ENCODE peak calls at places on chromosomes 7 and 10, in four cellular contexts. One of them, this sample, is unnamed.

GRCh38 chr10:69641261-69641980 is 11.4 kb downstream of the FAM241B start:
- DNase-seq in IMR-90: no peak
- DNase-seq in HL-60: no peak
- DNase-seq in GM06990: no peak
- DNase-seq in this sample: no peak

GRCh38 chr7:36615877-36616276 is 108.4 kb downstream of the AOAH start:
- DNase-seq in IMR-90: no peak
- DNase-seq in HL-60: no peak
- DNase-seq in GM06990: no peak
- DNase-seq in this sample: no peak

GRCh38 chr7:68715907-68716306 is 882.4 kb upstream of the AUTS2 start:
- DNase-seq in IMR-90: no peak
- DNase-seq in HL-60: no peak
- DNase-seq in GM06990: no peak
- DNase-seq in this sample: no peak

GRCh38 chr10:102704915-102705314 is 9.3 kb downstream of the ARL3 start:
- DNase-seq in IMR-90: peak
- DNase-seq in HL-60: no peak
- DNase-seq in GM06990: no peak
- DNase-seq in this sample: peak

GRCh38 chr10:93199221-93199681 is 125.6 kb downstream of the CYP26A1 start:
- DNase-seq in IMR-90: peak
- DNase-seq in HL-60: no peak
- DNase-seq in GM06990: no peak
- DNase-seq in this sample: peak

GRCh38 chr10:16923309-16923708 is 106.1 kb upstream of the RSU1 start:
- DNase-seq in IMR-90: no peak
- DNase-seq in HL-60: no peak
- DNase-seq in GM06990: no peak
- DNase-seq in this sample: no peak

GRCh38 chr7:99095698-99096097 is 48.2 kb downstream of the SMURF1 start:
- DNase-seq in IMR-90: peak
- DNase-seq in HL-60: no peak
- DNase-seq in GM06990: no peak
- DNase-seq in this sample: no peak

GRCh38 chr10:11886851-11887250 is 63.7 kb downstream of the PROSER2 start:
- DNase-seq in IMR-90: no peak
- DNase-seq in HL-60: no peak
- DNase-seq in GM06990: peak
- DNase-seq in this sample: no peak

GRCh38 chr7:75944507-75944906 is 29.6 kb downstream of the POR start:
- DNase-seq in IMR-90: no peak
- DNase-seq in HL-60: no peak
- DNase-seq in GM06990: no peak
- DNase-seq in this sample: no peak

GRCh38 chr7:134619627-134620331 is 26.9 kb upstream of the BPGM start:
- DNase-seq in IMR-90: peak
- DNase-seq in HL-60: no peak
- DNase-seq in GM06990: no peak
- DNase-seq in this sample: peak

GRCh38 chr10:58892039-58892665 is 284.3 kb upstream of the PHYHIPL start:
- DNase-seq in IMR-90: no peak
- DNase-seq in HL-60: no peak
- DNase-seq in GM06990: no peak
- DNase-seq in this sample: peak

GRCh38 chr10:133287832-133288500 is 11.3 kb upstream of the ADAM8 start:
- DNase-seq in IMR-90: no peak
- DNase-seq in HL-60: no peak
- DNase-seq in GM06990: no peak
- DNase-seq in this sample: no peak

GRCh38 chr10:117168729-117169128 is 28.6 kb upstream of the KCNK18 start:
- DNase-seq in IMR-90: no peak
- DNase-seq in HL-60: no peak
- DNase-seq in GM06990: no peak
- DNase-seq in this sample: no peak

GRCh38 chr10:121800831-121801230 is 127.0 kb downstream of the ATE1 start:
- DNase-seq in IMR-90: no peak
- DNase-seq in HL-60: no peak
- DNase-seq in GM06990: no peak
- DNase-seq in this sample: no peak

GRCh38 chr7:901041-901387 is 24.7 kb downstream of the GET4 start:
- DNase-seq in IMR-90: no peak
- DNase-seq in HL-60: no peak
- DNase-seq in GM06990: no peak
- DNase-seq in this sample: no peak

GRCh38 chr10:125102821-125103220 is 57.5 kb downstream of the CTBP2 start:
- DNase-seq in IMR-90: no peak
- DNase-seq in HL-60: no peak
- DNase-seq in GM06990: no peak
- DNase-seq in this sample: no peak

GRCh38 chr7:157090485-157091165 is 48.1 kb upstream of the UBE3C start:
- DNase-seq in IMR-90: no peak
- DNase-seq in HL-60: no peak
- DNase-seq in GM06990: no peak
- DNase-seq in this sample: no peak

GRCh38 chr10:31074357-31075065 is 42.8 kb upstream of the ZNF438 start:
- DNase-seq in IMR-90: no peak
- DNase-seq in HL-60: no peak
- DNase-seq in GM06990: no peak
- DNase-seq in this sample: no peak

GRCh38 chr7:128259131-128260056 is 18.3 kb downstream of the LEP start:
- DNase-seq in IMR-90: peak
- DNase-seq in HL-60: no peak
- DNase-seq in GM06990: no peak
- DNase-seq in this sample: no peak

GRCh38 chr7:136183981-136184380 is 206.8 kb upstream of the MTPN start:
- DNase-seq in IMR-90: peak
- DNase-seq in HL-60: no peak
- DNase-seq in GM06990: no peak
- DNase-seq in this sample: peak

GRCh38 chr7:944744-945143 is 9.7 kb downstream of the ADAP1 start:
- DNase-seq in IMR-90: no peak
- DNase-seq in HL-60: no peak
- DNase-seq in GM06990: no peak
- DNase-seq in this sample: no peak

GRCh38 chr10:100737359-100738054 is 7.9 kb upstream of the PAX2 start:
- DNase-seq in IMR-90: no peak
- DNase-seq in HL-60: no peak
- DNase-seq in GM06990: no peak
- DNase-seq in this sample: no peak

GRCh38 chr7:151083071-151083823 is at the start of gene TMUB1:
- DNase-seq in IMR-90: peak
- DNase-seq in HL-60: no peak
- DNase-seq in GM06990: peak
- DNase-seq in this sample: peak

GRCh38 chr7:151086802-151087246 is 549 bp downstream of the AGAP3 start:
- DNase-seq in IMR-90: no peak
- DNase-seq in HL-60: no peak
- DNase-seq in GM06990: peak
- DNase-seq in this sample: peak

GRCh38 chr7:151083824-151084160 is 499 bp upstream of the TMUB1 start:
- DNase-seq in IMR-90: no peak
- DNase-seq in HL-60: no peak
- DNase-seq in GM06990: no peak
- DNase-seq in this sample: no peak

GRCh38 chr7:151085691-151086620 is at the start of gene AGAP3:
- DNase-seq in IMR-90: peak
- DNase-seq in HL-60: peak
- DNase-seq in GM06990: peak
- DNase-seq in this sample: peak

GRCh38 chr7:151085329-151085690 is 965 bp upstream of the AGAP3 start:
- DNase-seq in IMR-90: no peak
- DNase-seq in HL-60: no peak
- DNase-seq in GM06990: no peak
- DNase-seq in this sample: no peak
- H3K4me3 ChIP-seq in IMR-90: no peak
- H3K4me3 ChIP-seq in HL-60: no peak
- H3K4me3 ChIP-seq in GM06990: peak
- H3K4me3 ChIP-seq in this sample: no peak

DNA sequence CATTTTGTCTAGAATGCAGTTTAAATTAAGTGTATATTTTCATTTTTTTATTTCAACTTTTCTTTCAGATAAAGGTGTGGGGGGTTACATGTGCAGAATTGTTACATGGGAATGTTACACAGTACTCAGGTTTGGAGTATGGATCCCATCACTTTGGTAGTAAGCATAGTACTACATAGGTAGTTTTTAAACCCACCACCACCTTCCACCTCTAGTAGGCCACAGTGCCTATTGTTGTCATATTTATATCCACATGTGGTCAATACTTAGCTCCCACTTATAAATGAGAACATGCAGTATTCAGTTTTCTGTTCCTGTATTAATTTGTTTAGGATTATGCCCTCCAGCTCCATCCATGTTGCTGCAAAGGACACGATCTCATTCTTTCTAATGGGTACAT is 200.6 kb downstream of the CCDC7 start:
- DNase-seq in IMR-90: no peak
- DNase-seq in HL-60: no peak
- DNase-seq in GM06990: no peak
- DNase-seq in this sample: no peak
- TF ChIP-seq CTCF in IMR-90: no peak
- TF ChIP-seq CTCF in HL-60: no peak
- TF ChIP-seq CTCF in GM06990: no peak
- TF ChIP-seq CTCF in this sample: no peak

GRCh38 chr7:87059525-87060287 is at the start of gene ELAPOR2:
- DNase-seq in IMR-90: peak
- DNase-seq in HL-60: no peak
- DNase-seq in GM06990: peak
- DNase-seq in this sample: peak

GRCh38 chr7:87058739-87059524 is 522 bp downstream of the ELAPOR2 start:
- DNase-seq in IMR-90: no peak
- DNase-seq in HL-60: no peak
- DNase-seq in GM06990: no peak
- DNase-seq in this sample: no peak

GRCh38 chr7:87057210-87057609 is 2.2 kb downstream of the ELAPOR2 start:
- DNase-seq in IMR-90: no peak
- DNase-seq in HL-60: no peak
- DNase-seq in GM06990: no peak
- DNase-seq in this sample: no peak

GRCh38 chr7:87056346-87056745 is 3.1 kb downstream of the ELAPOR2 start:
- DNase-seq in IMR-90: no peak
- DNase-seq in HL-60: no peak
- DNase-seq in GM06990: no peak
- DNase-seq in this sample: no peak

DNA sequence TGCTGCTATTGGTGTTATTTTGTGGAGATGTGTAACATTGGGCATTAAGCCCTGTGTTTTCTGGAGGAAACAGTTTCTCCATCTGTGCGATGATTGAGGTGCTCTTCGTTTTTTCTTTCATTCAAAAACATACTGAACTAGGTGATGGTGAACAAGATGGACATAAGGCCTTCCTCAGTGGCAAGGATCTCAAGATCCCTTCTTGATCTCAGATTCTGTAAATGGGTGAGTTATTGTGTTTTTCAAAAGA is 759 bp upstream of the ELAPOR2 start:
- DNase-seq in IMR-90: no peak
- DNase-seq in HL-60: no peak
- DNase-seq in GM06990: no peak
- DNase-seq in this sample: no peak
- H3K4me3 ChIP-seq in IMR-90: no peak
- H3K4me3 ChIP-seq in HL-60: no peak
- H3K4me3 ChIP-seq in GM06990: peak
- H3K4me3 ChIP-seq in this sample: no peak

GRCh38 chr10:68251625-68252275 is 19.8 kb upstream of the ATOH7 start:
- DNase-seq in IMR-90: no peak
- DNase-seq in HL-60: no peak
- DNase-seq in GM06990: no peak
- DNase-seq in this sample: no peak

GRCh38 chr10:68251146-68251545 is 19.2 kb upstream of the ATOH7 start:
- DNase-seq in IMR-90: no peak
- DNase-seq in HL-60: no peak
- DNase-seq in GM06990: no peak
- DNase-seq in this sample: no peak

GRCh38 chr10:68253356-68253755 is 21.4 kb upstream of the ATOH7 start:
- DNase-seq in IMR-90: no peak
- DNase-seq in HL-60: no peak
- DNase-seq in GM06990: no peak
- DNase-seq in this sample: no peak

GRCh38 chr10:68249297-68249696 is 17.4 kb upstream of the ATOH7 start:
- DNase-seq in IMR-90: no peak
- DNase-seq in HL-60: no peak
- DNase-seq in GM06990: no peak
- DNase-seq in this sample: no peak

GRCh38 chr10:68247931-68248330 is 16.0 kb upstream of the ATOH7 start:
- DNase-seq in IMR-90: no peak
- DNase-seq in HL-60: no peak
- DNase-seq in GM06990: no peak
- DNase-seq in this sample: no peak
- TF ChIP-seq CTCF in IMR-90: no peak
- TF ChIP-seq CTCF in HL-60: no peak
- TF ChIP-seq CTCF in GM06990: no peak
- TF ChIP-seq CTCF in this sample: no peak

DNA sequence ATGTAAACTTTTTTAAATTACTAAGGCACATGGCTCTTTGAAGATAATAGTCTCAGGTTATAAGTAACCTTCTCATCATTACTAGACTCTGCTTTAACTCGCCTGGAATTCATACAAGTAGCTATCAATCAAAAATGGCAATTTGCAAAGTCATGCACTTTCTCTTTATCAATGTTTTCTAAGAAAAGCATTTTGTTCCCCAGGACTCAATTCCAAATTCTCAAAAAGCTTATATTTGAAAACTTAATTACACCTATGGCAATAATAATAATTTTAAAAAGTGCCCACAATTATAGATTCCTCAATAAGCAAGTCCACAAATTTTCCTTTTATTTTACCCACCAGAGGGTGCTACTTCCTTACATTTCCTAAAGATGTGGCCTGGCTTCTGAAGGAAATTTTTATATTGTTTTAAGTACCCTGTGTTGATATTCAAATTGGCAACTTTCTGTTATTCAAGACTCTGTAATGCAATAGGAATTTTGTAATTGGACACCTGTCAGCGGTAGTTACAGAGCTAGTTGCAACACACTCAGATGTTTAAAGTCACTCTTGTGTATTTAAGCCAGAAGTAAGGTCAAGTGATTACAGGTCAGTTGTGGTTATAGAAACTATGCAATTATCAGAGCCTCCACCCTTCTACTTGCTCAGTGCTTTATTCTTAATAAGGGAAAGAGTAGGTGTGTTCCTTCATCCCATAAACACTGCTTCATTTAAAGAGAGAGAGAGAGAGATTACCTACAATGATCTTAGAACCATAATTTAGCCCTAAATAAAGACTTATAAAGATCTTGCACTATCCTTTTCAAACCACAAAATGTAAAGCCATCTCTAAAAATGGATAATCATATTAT is 47.1 kb upstream of the HYAL4 start:
- DNase-seq in IMR-90: peak
- DNase-seq in HL-60: peak
- DNase-seq in GM06990: peak
- DNase-seq in this sample: peak
- H3K4me3 ChIP-seq in IMR-90: no peak
- H3K4me3 ChIP-seq in HL-60: no peak
- H3K4me3 ChIP-seq in GM06990: no peak
- H3K4me3 ChIP-seq in this sample: no peak

This sample was measured in astrocyte of the spinal cord.